ENCODE peak calls at places on chromosomes 3 and 15, in nine cellular contexts. One of them, this sample, is unnamed.

GRCh38 chr3:125110016-125110875 is 54.4 kb upstream of the HEG1 start:
- DNase-seq in GM23338: no peak
- DNase-seq in transverse colon: no peak
- DNase-seq in HL-60: peak
- DNase-seq in esophagus muscularis mucosa: peak
- DNase-seq in endothelial cell of umbilical vein: no peak
- DNase-seq in HCT116: peak
- DNase-seq in K562: no peak
- DNase-seq in spleen: no peak
- DNase-seq in this sample: no peak

GRCh38 chr3:13626915-13627460 is 78.1 kb downstream of the FBLN2 start:
- DNase-seq in GM23338: no peak
- DNase-seq in K562: no peak
- DNase-seq in endothelial cell of umbilical vein: no peak
- DNase-seq in HCT116: no peak
- DNase-seq in esophagus muscularis mucosa: no peak
- DNase-seq in spleen: no peak
- DNase-seq in transverse colon: no peak
- DNase-seq in HL-60: no peak
- DNase-seq in this sample: no peak

GRCh38 chr3:11699083-11699427 is 55.3 kb upstream of the VGLL4 start:
- DNase-seq in spleen: no peak
- DNase-seq in endothelial cell of umbilical vein: no peak
- DNase-seq in HCT116: no peak
- DNase-seq in GM23338: no peak
- DNase-seq in K562: no peak
- DNase-seq in HL-60: no peak
- DNase-seq in transverse colon: no peak
- DNase-seq in esophagus muscularis mucosa: no peak
- DNase-seq in this sample: no peak

GRCh38 chr15:22979069-22979698 is 984 bp downstream of the CYFIP1 start:
- DNase-seq in esophagus muscularis mucosa: no peak
- DNase-seq in transverse colon: peak
- DNase-seq in HCT116: no peak
- DNase-seq in GM23338: peak
- DNase-seq in HL-60: no peak
- DNase-seq in spleen: peak
- DNase-seq in K562: peak
- DNase-seq in endothelial cell of umbilical vein: peak
- DNase-seq in this sample: no peak

GRCh38 chr15:55770808-55771207 is 27.9 kb upstream of the PRTG start:
- DNase-seq in spleen: no peak
- DNase-seq in HL-60: no peak
- DNase-seq in HCT116: no peak
- DNase-seq in endothelial cell of umbilical vein: no peak
- DNase-seq in transverse colon: no peak
- DNase-seq in GM23338: no peak
- DNase-seq in K562: no peak
- DNase-seq in esophagus muscularis mucosa: no peak
- DNase-seq in this sample: no peak

GRCh38 chr15:40249477-40250303 is 10.8 kb downstream of the PAK6 start:
- DNase-seq in HL-60: no peak
- DNase-seq in GM23338: no peak
- DNase-seq in transverse colon: no peak
- DNase-seq in endothelial cell of umbilical vein: no peak
- DNase-seq in esophagus muscularis mucosa: no peak
- DNase-seq in spleen: peak
- DNase-seq in HCT116: no peak
- DNase-seq in K562: no peak
- DNase-seq in this sample: no peak

GRCh38 chr3:49213541-49213943 is 42.1 kb downstream of the KLHDC8B start:
- DNase-seq in spleen: no peak
- DNase-seq in GM23338: peak
- DNase-seq in K562: no peak
- DNase-seq in HL-60: no peak
- DNase-seq in endothelial cell of umbilical vein: no peak
- DNase-seq in HCT116: no peak
- DNase-seq in esophagus muscularis mucosa: no peak
- DNase-seq in transverse colon: no peak
- DNase-seq in this sample: no peak

GRCh38 chr3:157520485-157521184 is 17.4 kb upstream of the VEPH1 start:
- DNase-seq in K562: no peak
- DNase-seq in transverse colon: no peak
- DNase-seq in HL-60: no peak
- DNase-seq in spleen: no peak
- DNase-seq in GM23338: no peak
- DNase-seq in endothelial cell of umbilical vein: no peak
- DNase-seq in esophagus muscularis mucosa: no peak
- DNase-seq in HCT116: no peak
- DNase-seq in this sample: no peak

GRCh38 chr3:63067999-63068645 is 192.9 kb upstream of the CADPS start:
- DNase-seq in spleen: no peak
- DNase-seq in GM23338: peak
- DNase-seq in esophagus muscularis mucosa: no peak
- DNase-seq in HCT116: no peak
- DNase-seq in endothelial cell of umbilical vein: peak
- DNase-seq in HL-60: no peak
- DNase-seq in transverse colon: no peak
- DNase-seq in K562: peak
- DNase-seq in this sample: no peak

GRCh38 chr3:38085943-38086324 is 46.9 kb downstream of the DLEC1 start:
- DNase-seq in transverse colon: no peak
- DNase-seq in spleen: no peak
- DNase-seq in HL-60: no peak
- DNase-seq in K562: no peak
- DNase-seq in GM23338: no peak
- DNase-seq in endothelial cell of umbilical vein: no peak
- DNase-seq in HCT116: no peak
- DNase-seq in esophagus muscularis mucosa: no peak
- DNase-seq in this sample: no peak

GRCh38 chr3:16249336-16249735 is 15.4 kb downstream of the DPH3 start:
- DNase-seq in spleen: peak
- DNase-seq in GM23338: peak
- DNase-seq in HL-60: no peak
- DNase-seq in K562: peak
- DNase-seq in endothelial cell of umbilical vein: peak
- DNase-seq in esophagus muscularis mucosa: no peak
- DNase-seq in HCT116: peak
- DNase-seq in transverse colon: no peak
- DNase-seq in this sample: no peak

GRCh38 chr3:14460342-14461005 is 58.1 kb downstream of the SLC6A6 start:
- DNase-seq in K562: no peak
- DNase-seq in endothelial cell of umbilical vein: peak
- DNase-seq in HL-60: no peak
- DNase-seq in transverse colon: peak
- DNase-seq in esophagus muscularis mucosa: no peak
- DNase-seq in spleen: no peak
- DNase-seq in HCT116: no peak
- DNase-seq in GM23338: no peak
- DNase-seq in this sample: peak

GRCh38 chr15:85380860-85381535 is 595 bp downstream of the AKAP13 start:
- DNase-seq in endothelial cell of umbilical vein: peak
- DNase-seq in HL-60: no peak
- DNase-seq in K562: peak
- DNase-seq in GM23338: peak
- DNase-seq in transverse colon: peak
- DNase-seq in esophagus muscularis mucosa: peak
- DNase-seq in spleen: peak
- DNase-seq in HCT116: no peak
- DNase-seq in this sample: peak

GRCh38 chr3:145776782-145777408 is 384.1 kb downstream of the PLOD2 start:
- DNase-seq in esophagus muscularis mucosa: no peak
- DNase-seq in spleen: no peak
- DNase-seq in HCT116: peak
- DNase-seq in transverse colon: no peak
- DNase-seq in K562: peak
- DNase-seq in endothelial cell of umbilical vein: peak
- DNase-seq in HL-60: peak
- DNase-seq in GM23338: peak
- DNase-seq in this sample: no peak

GRCh38 chr15:25793354-25794050 is 69.6 kb downstream of the ATP10A start:
- DNase-seq in HL-60: peak
- DNase-seq in HCT116: no peak
- DNase-seq in transverse colon: no peak
- DNase-seq in esophagus muscularis mucosa: no peak
- DNase-seq in spleen: no peak
- DNase-seq in GM23338: no peak
- DNase-seq in K562: no peak
- DNase-seq in endothelial cell of umbilical vein: no peak
- DNase-seq in this sample: no peak

GRCh38 chr15:68228143-68228970 is 1.2 kb downstream of the CLN6 start:
- DNase-seq in HL-60: no peak
- DNase-seq in transverse colon: no peak
- DNase-seq in esophagus muscularis mucosa: peak
- DNase-seq in GM23338: no peak
- DNase-seq in HCT116: no peak
- DNase-seq in spleen: no peak
- DNase-seq in K562: peak
- DNase-seq in endothelial cell of umbilical vein: peak
- DNase-seq in this sample: no peak

GRCh38 chr15:68229386-68230156 is at the start of gene CLN6:
- DNase-seq in transverse colon: peak
- DNase-seq in GM23338: peak
- DNase-seq in spleen: peak
- DNase-seq in HCT116: peak
- DNase-seq in esophagus muscularis mucosa: peak
- DNase-seq in K562: peak
- DNase-seq in endothelial cell of umbilical vein: peak
- DNase-seq in HL-60: peak
- DNase-seq in this sample: peak

GRCh38 chr15:68228971-68229385 is 550 bp downstream of the CLN6 start:
- DNase-seq in GM23338: peak
- DNase-seq in spleen: no peak
- DNase-seq in endothelial cell of umbilical vein: no peak
- DNase-seq in transverse colon: no peak
- DNase-seq in K562: no peak
- DNase-seq in esophagus muscularis mucosa: no peak
- DNase-seq in HL-60: no peak
- DNase-seq in HCT116: no peak
- DNase-seq in this sample: no peak

GRCh38 chr15:68230157-68231100 is 901 bp upstream of the CLN6 start:
- DNase-seq in transverse colon: peak
- DNase-seq in GM23338: no peak
- DNase-seq in HCT116: no peak
- DNase-seq in HL-60: no peak
- DNase-seq in K562: no peak
- DNase-seq in esophagus muscularis mucosa: peak
- DNase-seq in endothelial cell of umbilical vein: peak
- DNase-seq in spleen: no peak
- DNase-seq in this sample: no peak

GRCh38 chr15:68227806-68228142 is 1.8 kb downstream of the CLN6 start:
- DNase-seq in HL-60: no peak
- DNase-seq in spleen: no peak
- DNase-seq in GM23338: no peak
- DNase-seq in esophagus muscularis mucosa: peak
- DNase-seq in endothelial cell of umbilical vein: no peak
- DNase-seq in K562: peak
- DNase-seq in HCT116: no peak
- DNase-seq in transverse colon: no peak
- DNase-seq in this sample: no peak
- H3K4me3 ChIP-seq in HL-60: peak
- H3K4me3 ChIP-seq in spleen: peak
- H3K4me3 ChIP-seq in GM23338: peak
- H3K4me3 ChIP-seq in esophagus muscularis mucosa: peak
- H3K4me3 ChIP-seq in endothelial cell of umbilical vein: no peak
- H3K4me3 ChIP-seq in K562: peak
- H3K4me3 ChIP-seq in HCT116: peak
- H3K4me3 ChIP-seq in transverse colon: no peak
- H3K4me3 ChIP-seq in this sample: no peak

DNA sequence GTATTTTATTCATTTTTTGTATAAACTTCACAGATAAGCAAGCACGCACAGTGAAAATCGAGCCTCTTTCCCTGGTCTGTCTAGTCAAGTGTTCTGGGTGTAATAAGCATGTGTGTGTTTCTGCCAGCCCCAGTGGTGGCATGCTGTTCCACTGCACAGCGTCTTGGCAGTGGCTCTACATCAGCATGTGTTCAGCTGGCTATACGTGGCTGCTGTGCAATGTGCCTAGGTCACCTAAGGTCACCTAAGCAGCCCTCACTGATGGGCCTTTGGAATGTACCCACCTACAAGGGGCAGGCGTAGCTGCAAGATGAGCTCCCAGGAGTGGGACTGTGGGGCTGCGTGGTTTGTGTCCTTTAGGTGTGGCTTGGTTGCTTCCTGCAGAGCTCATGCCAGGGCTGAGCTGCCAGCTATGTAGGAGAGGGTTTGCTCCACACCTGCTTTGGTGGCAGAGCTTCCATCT is 4.9 kb downstream of the LIMD1 start:
- DNase-seq in GM23338: no peak
- DNase-seq in K562: no peak
- DNase-seq in transverse colon: peak
- DNase-seq in esophagus muscularis mucosa: no peak
- DNase-seq in HL-60: no peak
- DNase-seq in HCT116: no peak
- DNase-seq in spleen: peak
- DNase-seq in endothelial cell of umbilical vein: no peak
- DNase-seq in this sample: no peak
- TF ChIP-seq POLR2AphosphoS5 in GM23338: no peak
- TF ChIP-seq POLR2AphosphoS5 in K562: no peak
- TF ChIP-seq POLR2AphosphoS5 in transverse colon: no peak
- TF ChIP-seq POLR2AphosphoS5 in esophagus muscularis mucosa: no peak
- TF ChIP-seq POLR2AphosphoS5 in HL-60: no peak
- TF ChIP-seq POLR2AphosphoS5 in HCT116: no peak
- TF ChIP-seq POLR2AphosphoS5 in spleen: peak
- TF ChIP-seq POLR2AphosphoS5 in endothelial cell of umbilical vein: no peak
- TF ChIP-seq POLR2AphosphoS5 in this sample: no peak

GRCh38 chr15:96321422-96322391 is 8.8 kb upstream of the NR2F2 start:
- DNase-seq in endothelial cell of umbilical vein: peak
- DNase-seq in spleen: peak
- DNase-seq in HL-60: no peak
- DNase-seq in GM23338: peak
- DNase-seq in esophagus muscularis mucosa: no peak
- DNase-seq in K562: no peak
- DNase-seq in HCT116: no peak
- DNase-seq in transverse colon: no peak
- DNase-seq in this sample: no peak
- H3K4me3 ChIP-seq in endothelial cell of umbilical vein: peak
- H3K4me3 ChIP-seq in spleen: peak
- H3K4me3 ChIP-seq in HL-60: no peak
- H3K4me3 ChIP-seq in GM23338: peak
- H3K4me3 ChIP-seq in esophagus muscularis mucosa: peak
- H3K4me3 ChIP-seq in K562: no peak
- H3K4me3 ChIP-seq in HCT116: no peak
- H3K4me3 ChIP-seq in transverse colon: peak
- H3K4me3 ChIP-seq in this sample: peak

DNA sequence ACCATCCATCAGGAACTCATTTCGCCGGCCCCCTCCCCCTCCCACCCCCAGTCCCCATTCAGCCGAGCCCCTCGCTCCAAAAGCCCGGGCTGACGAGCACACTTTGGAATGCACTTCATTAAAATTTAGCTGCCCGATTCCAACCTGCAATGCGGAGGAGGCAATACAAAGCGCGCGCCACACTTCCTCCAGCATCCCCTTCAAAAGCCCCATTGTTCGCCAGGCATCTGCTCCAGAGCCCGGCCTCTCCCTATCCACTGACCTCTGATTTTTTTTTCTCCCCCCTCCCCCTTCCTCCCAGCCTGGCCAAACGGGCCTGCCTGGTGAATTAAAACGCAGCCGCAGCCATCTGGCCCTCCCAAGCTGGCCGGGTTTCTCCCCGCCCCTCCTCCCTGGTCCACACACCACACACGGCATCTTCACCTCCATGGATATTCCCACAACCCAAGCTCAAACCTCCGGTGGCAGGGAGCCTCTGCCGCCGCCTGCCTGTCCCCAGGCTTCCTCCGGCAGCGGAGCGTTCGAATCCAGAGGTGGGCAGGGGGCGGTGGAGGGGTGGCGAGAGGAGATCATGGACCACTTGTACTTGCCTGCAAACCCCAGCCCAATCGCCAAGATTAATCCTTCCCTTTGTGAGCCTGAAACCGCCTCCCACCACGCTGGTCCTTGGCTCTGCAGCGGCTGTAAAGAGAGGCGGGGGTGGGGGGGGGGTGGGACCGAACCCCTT is 441.3 kb downstream of the MAGI1 start:
- DNase-seq in endothelial cell of umbilical vein: peak
- DNase-seq in esophagus muscularis mucosa: no peak
- DNase-seq in spleen: no peak
- DNase-seq in GM23338: peak
- DNase-seq in HL-60: no peak
- DNase-seq in transverse colon: peak
- DNase-seq in K562: no peak
- DNase-seq in HCT116: no peak
- DNase-seq in this sample: no peak
- TF ChIP-seq POLR2AphosphoS5 in endothelial cell of umbilical vein: no peak
- TF ChIP-seq POLR2AphosphoS5 in esophagus muscularis mucosa: no peak
- TF ChIP-seq POLR2AphosphoS5 in spleen: no peak
- TF ChIP-seq POLR2AphosphoS5 in GM23338: no peak
- TF ChIP-seq POLR2AphosphoS5 in HL-60: no peak
- TF ChIP-seq POLR2AphosphoS5 in transverse colon: no peak
- TF ChIP-seq POLR2AphosphoS5 in K562: no peak
- TF ChIP-seq POLR2AphosphoS5 in HCT116: no peak
- TF ChIP-seq POLR2AphosphoS5 in this sample: no peak

This sample was measured in breast epithelium.